ENCODE peak calls at places on chromosomes 12 and 14, in ten cellular contexts. K is adrenal gland; A is GM23338; O is pancreas; H is tibial artery; F is astrocyte; S is left lung; B is fibroblast of the aortic adventitia; X is astrocyte of the spinal cord; L is CD8-positive, alpha-beta T cell. M is an unnamed sample.

GRCh38 chr14:28763914-28764848 is 2.4 kb upstream of the FOXG1 start:
- DNase-seq in L (no peak), K (no peak), X (peak), S (no peak), B (no peak), A (peak), F (no peak), O (no peak), H (no peak), M (no peak)

GRCh38 chr12:3622021-3622731 is 130.7 kb downstream of the CRACR2A start:
- DNase-seq in B (no peak), K (no peak), O (no peak), F (no peak), A (no peak), S (no peak), H (no peak), L (no peak), X (no peak), M (no peak)

GRCh38 chr12:91620949-91621348 is 438.3 kb upstream of the DCN start:
- DNase-seq in O (no peak), S (no peak), B (peak), K (no peak), X (peak), L (no peak), F (no peak), H (no peak), A (no peak), M (no peak)

GRCh38 chr12:94677778-94678177 is 27.4 kb upstream of the TMCC3 start:
- DNase-seq in S (no peak), F (no peak), K (no peak), X (no peak), B (no peak), O (no peak), L (no peak), H (no peak), A (no peak), M (no peak)

GRCh38 chr12:65826513-65827171 is 2.4 kb downstream of the HMGA2 start:
- DNase-seq in F (peak), S (no peak), L (no peak), A (peak), X (peak), B (peak), O (no peak), H (no peak), K (no peak), M (no peak)

GRCh38 chr12:132163911-132164288 is 19.6 kb downstream of the NOC4L start:
- DNase-seq in H (no peak), F (no peak), K (no peak), O (no peak), B (no peak), L (no peak), X (no peak), A (no peak), S (no peak), M (no peak)

GRCh38 chr12:64172143-64172970 is 49.7 kb downstream of the KICS2 start:
- DNase-seq in S (no peak), K (no peak), H (no peak), A (no peak), O (no peak), L (no peak), F (no peak), X (no peak), B (no peak), M (no peak)

GRCh38 chr14:50068496-50068895 is 47.9 kb downstream of the VCPKMT start:
- DNase-seq in O (no peak), A (no peak), L (no peak), B (no peak), X (no peak), K (no peak), H (no peak), S (no peak), F (no peak), M (no peak)

GRCh38 chr12:104555650-104556049 is 98.9 kb downstream of the CHST11 start:
- DNase-seq in K (no peak), S (no peak), O (peak), L (no peak), X (no peak), F (no peak), H (no peak), A (no peak), B (no peak), M (no peak)

DNA sequence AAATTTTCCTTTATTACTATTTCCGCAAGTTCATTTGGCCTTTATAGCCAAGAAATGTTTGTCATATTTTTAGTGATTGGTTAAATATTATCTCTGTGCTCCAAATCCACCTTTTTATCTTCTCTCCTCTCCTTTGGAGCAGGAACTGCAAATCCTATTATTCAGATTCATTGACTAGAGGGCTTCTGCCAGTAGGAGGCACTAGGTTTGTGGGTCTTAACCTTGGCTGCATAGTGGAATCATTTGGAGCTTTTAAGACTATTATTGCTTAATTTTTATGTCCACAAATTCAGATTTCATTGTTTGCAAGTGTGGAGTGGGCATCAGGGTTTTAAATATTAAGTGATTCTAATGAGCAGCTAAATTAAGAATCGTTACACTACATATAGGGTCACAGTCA is 75.3 kb upstream of the SYT10 start:
- DNase-seq in H (no peak), A (peak), L (no peak), B (peak), F (no peak), S (no peak), K (no peak), X (no peak), O (no peak), M (no peak)
- TF ChIP-seq CTCF in H (no peak), A (peak), L (no peak), B (peak), F (no peak), S (no peak), K (peak), X (no peak), O (no peak), M (no peak)

GRCh38 chr14:99754141-99755067 is 38.8 kb upstream of the EML1 start:
- DNase-seq in O (no peak), B (peak), F (peak), X (no peak), A (no peak), L (no peak), H (peak), K (peak), S (peak), M (no peak)

GRCh38 chr14:99750746-99751450 is 42.3 kb upstream of the EML1 start:
- DNase-seq in H (no peak), S (no peak), L (no peak), O (no peak), B (no peak), X (no peak), F (no peak), A (no peak), K (no peak), M (no peak)

GRCh38 chr14:99753225-99754140 is 39.7 kb upstream of the EML1 start:
- DNase-seq in K (no peak), A (peak), L (no peak), F (no peak), O (no peak), S (no peak), X (no peak), B (no peak), H (no peak), M (no peak)

GRCh38 chr14:99751539-99752485 is 41.4 kb upstream of the EML1 start:
- DNase-seq in B (no peak), O (no peak), S (no peak), A (no peak), K (peak), H (no peak), F (peak), X (peak), L (no peak), M (no peak)

GRCh38 chr14:99752486-99753121 is 40.6 kb upstream of the EML1 start:
- DNase-seq in F (peak), B (peak), A (no peak), L (no peak), X (peak), S (no peak), H (no peak), O (no peak), K (no peak), M (peak)
- H3K4me3 ChIP-seq in F (peak), B (no peak), A (no peak), L (no peak), X (no peak), S (no peak), H (no peak), O (no peak), K (no peak), M (no peak)

DNA sequence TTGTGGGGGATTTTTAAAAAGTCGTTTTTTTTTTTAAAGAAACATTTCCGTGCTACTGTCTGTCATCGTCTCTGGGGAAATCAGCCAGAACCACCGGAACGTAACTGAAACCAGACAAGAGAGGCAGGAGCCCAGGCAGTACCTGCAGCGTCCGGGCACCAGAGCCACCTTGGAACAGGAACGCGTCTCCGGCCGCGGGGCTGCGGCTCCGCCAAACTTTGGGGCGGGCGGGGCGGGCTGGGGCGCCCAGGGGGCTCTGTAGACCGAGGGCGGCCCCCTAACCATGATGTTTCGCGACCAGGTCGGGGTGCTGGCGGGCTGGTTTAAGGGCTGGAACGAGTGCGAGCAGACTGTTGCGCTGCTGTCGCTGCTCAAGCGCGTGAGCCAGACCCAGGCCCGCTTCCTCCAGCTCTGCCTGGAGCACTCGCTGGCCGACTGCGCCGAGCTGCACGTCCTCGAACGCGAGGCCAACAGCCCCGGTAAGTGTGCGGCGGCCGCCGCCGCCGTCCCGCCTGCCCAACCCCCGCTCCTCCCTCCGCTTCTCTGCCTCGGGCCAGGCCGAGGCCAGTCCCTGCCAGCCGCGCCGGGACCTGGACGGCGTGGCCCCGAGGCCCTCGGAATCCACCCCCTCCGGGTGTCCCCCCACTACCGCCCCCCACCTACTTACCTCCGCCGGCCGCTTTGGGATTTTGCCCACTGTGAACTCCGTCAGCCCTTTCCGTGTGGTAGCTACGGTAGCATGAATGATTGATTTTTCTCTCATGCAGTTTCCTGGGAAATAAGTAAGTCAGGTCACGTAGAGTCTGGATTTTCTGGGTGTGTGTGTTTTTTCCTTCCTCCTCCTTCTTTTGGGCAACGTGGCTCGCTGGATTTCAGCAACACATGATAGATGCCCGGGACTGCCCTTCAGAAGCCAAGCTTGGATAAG is 970 bp downstream of the SAMD4A start:
- DNase-seq in K (peak), B (peak), X (peak), F (peak), O (peak), H (peak), A (peak), L (peak), S (peak), M (no peak)
- TF ChIP-seq CTCF in K (no peak), B (no peak), X (no peak), F (no peak), O (no peak), H (no peak), A (no peak), L (no peak), S (no peak), M (no peak)

DNA sequence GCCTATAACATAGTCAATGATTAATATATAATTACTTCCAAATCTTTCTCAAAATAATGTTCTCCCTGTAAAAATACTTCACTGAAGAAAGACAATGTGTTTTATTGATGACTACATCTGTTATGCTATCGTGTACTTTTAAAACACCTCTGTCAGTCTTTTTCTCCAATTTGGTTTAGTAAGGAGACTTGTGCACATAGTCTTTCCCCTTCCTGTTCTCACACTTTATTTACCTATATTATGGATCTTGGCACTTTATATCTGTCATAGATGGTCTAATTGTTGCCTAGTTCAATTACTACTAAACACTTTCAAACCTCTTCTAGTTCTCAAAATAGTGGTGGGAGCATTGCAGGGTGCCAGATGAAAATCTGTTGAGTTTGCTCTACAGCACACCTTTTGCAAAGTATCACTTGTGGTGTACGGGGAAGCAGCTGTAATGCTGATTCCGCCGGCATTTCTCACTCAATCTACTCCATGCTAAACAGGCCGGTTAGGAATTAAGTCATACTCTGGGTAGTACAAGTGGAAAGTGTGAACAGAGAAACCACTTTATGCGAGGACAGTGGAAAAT is 1.1 kb upstream of the INSM2 start:
- DNase-seq in K (no peak), L (no peak), X (no peak), S (no peak), O (no peak), B (no peak), H (no peak), A (no peak), F (no peak), M (no peak)
- H3K4me3 ChIP-seq in K (no peak), L (peak), X (peak), S (peak), O (peak), B (peak), H (peak), A (peak), F (peak), M (peak)

GRCh38 chr12:40662366-40662765 is 29.9 kb upstream of the CNTN1 start:
- DNase-seq in K (no peak), L (no peak), B (no peak), F (no peak), O (no peak), S (no peak), H (no peak), A (no peak), X (no peak), M (no peak)

GRCh38 chr12:40672650-40673319 is 19.5 kb upstream of the CNTN1 start:
- DNase-seq in X (no peak), L (no peak), O (no peak), B (no peak), F (no peak), A (no peak), K (no peak), H (no peak), S (no peak), M (no peak)

GRCh38 chr12:40663781-40664180 is 28.5 kb upstream of the CNTN1 start:
- DNase-seq in K (no peak), L (no peak), S (no peak), X (no peak), B (no peak), O (no peak), F (no peak), H (no peak), A (no peak), M (no peak)

DNA sequence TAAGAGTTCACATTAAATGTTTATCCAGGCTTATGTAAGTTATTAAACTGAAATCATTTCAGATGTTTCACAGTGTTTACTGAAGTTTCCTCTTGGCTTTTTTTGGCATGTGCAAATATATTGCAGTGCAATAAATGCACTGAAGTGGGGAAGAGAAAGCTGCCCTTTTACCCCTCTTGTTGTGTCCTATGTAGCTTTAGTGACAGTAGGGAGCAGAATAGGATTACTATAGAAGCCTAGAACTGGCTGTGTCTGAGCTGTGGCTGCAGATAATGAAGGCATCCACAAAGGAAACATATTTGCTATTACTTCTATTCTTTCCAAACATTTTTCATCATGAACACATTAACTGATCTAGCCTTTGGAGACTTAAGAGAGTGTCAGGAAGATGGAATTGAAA is 24.1 kb upstream of the CNTN1 start:
- DNase-seq in F (no peak), S (no peak), X (no peak), K (no peak), L (no peak), H (no peak), A (no peak), B (no peak), O (no peak), M (no peak)
- TF ChIP-seq CTCF in F (no peak), S (no peak), X (no peak), K (no peak), L (no peak), H (no peak), A (peak), B (no peak), O (no peak), M (no peak)